ENCODE peak calls at places on chromosomes 7 and 10, in seven cellular contexts. W, G, L, X, U, H and J are unnamed samples.

GRCh38 chr10:132878091-132878729 is 64.2 kb downstream of the CFAP46 start:
- DNase-seq in W (no peak), G (no peak), L (no peak), X (no peak), U (no peak), H (peak; percentile 55), J (peak; percentile 9)

GRCh38 chr7:43847496-43847895 is 21.8 kb downstream of the MRPS24 start:
- DNase-seq in W (no peak), G (no peak), L (no peak), X (no peak), U (no peak), H (no peak), J (no peak)

GRCh38 chr10:116208999-116209398 is 64.0 kb downstream of the GFRA1 start:
- DNase-seq in W (no peak), G (no peak), L (no peak), X (no peak), U (no peak), H (no peak), J (no peak)

GRCh38 chr7:74175270-74175803 is 1.2 kb downstream of the EIF4H start:
- DNase-seq in W (no peak), G (no peak), L (no peak), X (no peak), U (no peak), H (no peak), J (no peak)

GRCh38 chr7:98902523-98902922 is 24.2 kb downstream of the TRRAP start:
- DNase-seq in W (no peak), G (no peak), L (no peak), X (no peak), U (no peak), H (no peak), J (no peak)

GRCh38 chr7:27159278-27160146 is 3.0 kb upstream of the HOXA7 start:
- DNase-seq in W (no peak), G (peak; percentile 19), L (peak; percentile 5), X (no peak), U (no peak), H (no peak), J (no peak)

GRCh38 chr10:88117869-88118632 is 254.6 kb downstream of the PTEN start:
- DNase-seq in W (no peak), G (no peak), L (no peak), X (no peak), U (no peak), H (no peak), J (no peak)

GRCh38 chr10:78752251-78752650 is 316.5 kb upstream of the ZMIZ1 start:
- DNase-seq in W (no peak), G (no peak), L (no peak), X (no peak), U (no peak), H (no peak), J (no peak)

GRCh38 chr10:62811159-62811875 is 4.8 kb downstream of the EGR2 start:
- DNase-seq in W (no peak), G (no peak), L (no peak), X (no peak), U (no peak), H (no peak), J (no peak)

GRCh38 chr7:130649004-130649790 is 19.4 kb downstream of the COPG2 start:
- DNase-seq in W (no peak), G (no peak), L (no peak), X (no peak), U (no peak), H (no peak), J (no peak)

GRCh38 chr7:151233111-151233701 is 923 bp downstream of the CHPF2 start:
- DNase-seq in W (no peak), G (no peak), L (no peak), X (no peak), U (peak; percentile 71), H (peak; percentile 77), J (peak; percentile 70)

GRCh38 chr10:12907651-12908050 is 93.9 kb downstream of the CCDC3 start:
- DNase-seq in W (no peak), G (no peak), L (no peak), X (no peak), U (no peak), H (no peak), J (no peak)

GRCh38 chr10:43286076-43286805 is 19.4 kb upstream of the RASGEF1A start:
- DNase-seq in W (no peak), G (no peak), L (no peak), X (no peak), U (no peak), H (no peak), J (no peak)
- H3K4me3 ChIP-seq in W (no peak overlapping the region), G (no peak overlapping the region), L (no peak overlapping the region), X (no peak overlapping the region), U (no peak overlapping the region), H (no peak overlapping the region), J (no peak overlapping the region)

GRCh38 chr10:71206911-71207310 is 5.5 kb upstream of the UNC5B start:
- DNase-seq in W (no peak), G (no peak), L (no peak), X (no peak), U (no peak), H (peak; percentile 38), J (no peak)
- H3K27me3 ChIP-seq in W (no peaks in the 10 kb centered on the region), G (peaks cover 38% of the 10 kb centered on the region), L (no peaks in the 10 kb centered on the region), X (peaks cover 1% of the 10 kb centered on the region), U (no peaks in the 10 kb centered on the region), H (peaks cover 16% of the 10 kb centered on the region), J (no peaks in the 10 kb centered on the region)

GRCh38 chr10:122127943-122128342 is 139.0 kb downstream of the TACC2 start:
- DNase-seq in W (no peak), G (no peak), L (peak; percentile 81), X (no peak), U (no peak), H (no peak), J (no peak)

GRCh38 chr10:122132331-122132755 is 138.8 kb upstream of the BTBD16 start:
- DNase-seq in W (no peak), G (no peak), L (no peak), X (no peak), U (no peak), H (no peak), J (no peak)

GRCh38 chr10:122132882-122133634 is 138.0 kb upstream of the BTBD16 start:
- DNase-seq in W (no peak), G (no peak), L (no peak), X (no peak), U (no peak), H (no peak), J (no peak)

GRCh38 chr10:122128357-122128756 is 139.4 kb downstream of the TACC2 start:
- DNase-seq in W (no peak), G (peak; percentile 52), L (no peak), X (no peak), U (no peak), H (no peak), J (no peak)

DNA sequence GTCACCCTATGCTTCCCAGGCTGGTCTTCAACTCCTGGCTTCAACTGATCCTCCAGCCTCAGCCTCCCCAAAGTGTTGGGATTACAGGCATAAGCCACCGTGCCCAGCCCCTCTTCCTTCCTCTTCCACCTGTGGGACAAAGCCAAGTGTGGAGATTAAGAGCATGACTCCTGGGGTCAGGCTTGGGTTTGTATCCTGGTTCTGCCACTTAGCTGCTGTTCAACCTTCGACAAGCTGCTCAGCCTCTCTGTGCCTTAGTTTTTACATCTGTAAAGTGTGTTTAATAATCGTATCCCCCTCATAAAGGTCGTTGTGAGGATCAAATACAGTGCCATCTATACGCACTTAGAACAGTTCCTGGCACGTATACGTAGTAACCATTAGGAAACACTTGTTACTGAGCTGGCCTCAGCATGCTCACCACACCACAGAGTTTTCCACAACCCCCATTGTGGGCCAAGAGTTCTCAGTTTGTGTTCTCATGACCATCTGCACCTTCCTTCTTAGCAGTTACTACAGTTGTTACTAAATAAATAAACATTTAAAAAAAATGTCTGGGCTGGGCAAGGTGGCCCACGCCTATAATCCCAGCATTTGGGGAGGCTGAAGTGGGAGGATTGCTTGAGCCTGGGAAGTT is 140.5 kb upstream of the BTBD16 start:
- DNase-seq in W (no peak), G (no peak), L (no peak), X (no peak), U (no peak), H (no peak), J (no peak)
- H3K4me3 ChIP-seq in W (no peak overlapping the region), G (no peak overlapping the region), L (no peak overlapping the region), X (no peak overlapping the region), U (no peak overlapping the region), H (no peak overlapping the region), J (no peak overlapping the region)

GRCh38 chr7:32947420-32947983 is 9.7 kb upstream of the FKBP9 start:
- DNase-seq in W (no peak), G (no peak), L (no peak), X (no peak), U (no peak), H (no peak), J (no peak)

GRCh38 chr7:32941181-32941995 is 15.9 kb upstream of the FKBP9 start:
- DNase-seq in W (no peak), G (no peak), L (no peak), X (no peak), U (no peak), H (no peak), J (no peak)

GRCh38 chr7:32941996-32942782 is 15.1 kb upstream of the FKBP9 start:
- DNase-seq in W (peak; percentile 36), G (peak; percentile 69), L (peak; percentile 30), X (no peak), U (peak; percentile 74), H (peak; percentile 92), J (peak; percentile 69)

GRCh38 chr7:32943654-32944030 is 13.6 kb upstream of the FKBP9 start:
- DNase-seq in W (no peak), G (no peak), L (no peak), X (no peak), U (no peak), H (no peak), J (no peak)

DNA sequence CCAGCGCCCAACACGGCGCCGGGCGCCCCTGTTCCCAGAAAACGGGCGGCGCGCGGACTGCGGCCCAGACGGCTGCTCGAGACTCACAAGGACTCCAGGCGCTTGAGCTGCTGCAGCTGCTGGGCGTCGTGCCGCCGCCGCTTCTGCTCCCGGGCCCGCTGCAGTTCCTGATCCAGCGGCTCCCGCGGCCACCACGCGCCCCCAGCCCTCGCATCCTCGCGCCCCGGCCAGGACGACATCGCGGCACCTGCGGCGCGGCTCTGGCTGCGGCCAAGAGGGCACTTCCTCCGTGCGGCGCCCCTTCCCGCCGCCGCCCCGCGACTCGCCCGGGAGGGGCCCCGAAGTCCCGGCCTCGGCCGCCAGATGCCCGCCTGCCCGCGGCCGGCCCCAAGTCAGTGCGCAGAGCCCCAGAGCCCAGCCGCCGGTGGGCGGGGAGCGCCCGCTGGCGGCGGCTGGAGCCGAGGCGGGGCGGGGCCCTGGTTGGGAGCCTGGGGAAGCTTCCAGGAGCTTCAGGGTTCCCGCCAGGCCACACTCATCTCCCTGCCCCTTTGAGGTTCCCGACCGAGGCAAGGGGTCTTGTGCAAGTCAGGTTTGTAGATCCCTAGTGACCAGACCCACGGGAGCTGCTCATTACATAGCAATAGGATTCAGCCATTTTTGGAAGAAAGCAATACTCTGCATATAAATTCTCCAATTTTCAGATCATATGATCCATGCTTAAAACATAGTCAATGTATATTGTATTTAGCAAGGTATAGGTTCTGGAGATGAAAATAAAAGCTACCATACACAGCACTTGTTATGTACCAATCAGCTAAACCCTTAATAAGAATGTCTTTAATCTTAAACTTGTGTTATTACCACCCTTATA is 14.2 kb upstream of the FKBP9 start:
- DNase-seq in W (peak; percentile 59), G (peak; percentile 86), L (peak; percentile 81), X (no peak), U (peak; percentile 78), H (peak; percentile 93), J (peak; percentile 80)
- H3K27me3 ChIP-seq in W (no peaks in the 10 kb centered on the region), G (no peaks in the 10 kb centered on the region), L (no peaks in the 10 kb centered on the region), X (peaks cover 45% of the 10 kb centered on the region), U (no peaks in the 10 kb centered on the region), H (no peaks in the 10 kb centered on the region), J (no peaks in the 10 kb centered on the region)